ENCODE peak calls at places on chromosome 22, in four cellular contexts. Z is A549, L is HepG2, M is K562. Q is an unnamed sample.

GRCh38 chr22:50524664-50525103 is 714 bp downstream of the SCO2 start:
- DNase-seq in Z (no peak), L (no peak), M (no peak), Q (no peak)

GRCh38 chr22:25760848-25761595 is 19.0 kb downstream of the MYO18B start:
- DNase-seq in Z (no peak), L (no peak), M (no peak), Q (no peak)

GRCh38 chr22:28799834-28800307 is 498 bp downstream of the XBP1 start:
- DNase-seq in Z (no peak), L (no peak), M (peak; percentile 56), Q (no peak)

GRCh38 chr22:28710112-28710888 is 30.7 kb upstream of the TTC28 start:
- DNase-seq in Z (peak; percentile 47), L (peak; percentile 13), M (no peak), Q (no peak)

GRCh38 chr22:31230155-31230870 is 18.2 kb downstream of the LIMK2 start:
- DNase-seq in Z (no peak), L (no peak), M (no peak), Q (no peak)

GRCh38 chr22:18998998-18999397 is 62.9 kb upstream of the PRODH start:
- DNase-seq in Z (no peak), L (no peak), M (peak; percentile 80), Q (peak; percentile 34)

GRCh38 chr22:47713880-47714452 is 951.5 kb downstream of the TBC1D22A start:
- DNase-seq in Z (no peak), L (no peak), M (peak; percentile 30), Q (no peak)

GRCh38 chr22:44604455-44604854 is 97.5 kb upstream of the PRR5 start:
- DNase-seq in Z (no peak), L (no peak), M (no peak), Q (no peak)

GRCh38 chr22:44369241-44369652 is 56.5 kb upstream of the SHISAL1 start:
- DNase-seq in Z (no peak), L (no peak), M (no peak), Q (peak; percentile 92)

GRCh38 chr22:20940178-20940790 is 23.1 kb downstream of the CRKL start:
- DNase-seq in Z (no peak), L (no peak), M (no peak), Q (no peak)

GRCh38 chr22:19707347-19708322 is 6.7 kb upstream of the SEPTIN5 start:
- DNase-seq in Z (no peak), L (no peak), M (peak; percentile 37), Q (no peak)

GRCh38 chr22:43883012-43883661 is 8.7 kb downstream of the PNPLA5 start:
- DNase-seq in Z (peak; percentile 77), L (peak; percentile 77), M (peak; percentile 76), Q (peak; percentile 84)

GRCh38 chr22:25154686-25154999 is 45.0 kb upstream of the CRYBB3 start:
- DNase-seq in Z (no peak), L (no peak), M (no peak), Q (no peak)

GRCh38 chr22:17903564-17904295 is 120.6 kb downstream of the MICAL3 start:
- DNase-seq in Z (no peak), L (no peak), M (no peak), Q (no peak)

GRCh38 chr22:32579533-32580220 is 105.1 kb downstream of the FBXO7 start:
- DNase-seq in Z (no peak), L (peak; percentile 50), M (no peak), Q (no peak)

GRCh38 chr22:21839765-21840140 is 27.7 kb downstream of the MAPK1 start:
- DNase-seq in Z (no peak), L (no peak), M (no peak), Q (no peak)

GRCh38 chr22:33909075-33909458 is 11.2 kb downstream of the LARGE1 start:
- DNase-seq in Z (peak; percentile 12), L (peak; percentile 49), M (no peak), Q (no peak)

GRCh38 chr22:50396751-50397370 is 53.7 kb downstream of the PPP6R2 start:
- DNase-seq in Z (peak; percentile 86), L (peak; percentile 97), M (no peak), Q (no peak)

GRCh38 chr22:33569547-33569946 is 350.7 kb downstream of the LARGE1 start:
- DNase-seq in Z (no peak), L (no peak), M (no peak), Q (no peak)

GRCh38 chr22:19052941-19053551 is 69.2 kb downstream of the DGCR2 start:
- DNase-seq in Z (no peak), L (no peak), M (no peak), Q (no peak)

GRCh38 chr22:44362249-44363040 is 49.7 kb upstream of the SHISAL1 start:
- DNase-seq in Z (no peak), L (no peak), M (no peak), Q (no peak)

GRCh38 chr22:40651057-40651456 is 14.5 kb upstream of the MRTFA start:
- DNase-seq in Z (no peak), L (no peak), M (no peak), Q (no peak)

GRCh38 chr22:47811971-47812370 is 1049.5 kb downstream of the TBC1D22A start:
- DNase-seq in Z (no peak), L (no peak), M (no peak), Q (no peak)

GRCh38 chr22:32801436-32802290 is at the start of gene TIMP3:
- DNase-seq in Z (peak; percentile 7), L (no peak), M (peak; percentile 59), Q (peak; percentile 89)

GRCh38 chr22:39431821-39432251 is 25.0 kb upstream of the MGAT3 start:
- DNase-seq in Z (no peak), L (no peak), M (no peak), Q (no peak)

GRCh38 chr22:28799125-28799833 is 1.1 kb downstream of the XBP1 start:
- DNase-seq in Z (peak; percentile 83), L (peak; percentile 70), M (peak; percentile 26), Q (no peak)

GRCh38 chr22:31879585-31879984 is 64.8 kb upstream of the YWHAH start:
- DNase-seq in Z (no peak), L (no peak), M (no peak), Q (no peak)

GRCh38 chr22:42418811-42419243 is 13.4 kb downstream of the NFAM1 start:
- DNase-seq in Z (no peak), L (no peak), M (no peak), Q (peak; percentile 43)

GRCh38 chr22:42414565-42415298 is 17.5 kb downstream of the NFAM1 start:
- DNase-seq in Z (no peak), L (no peak), M (peak; percentile 22), Q (no peak)

GRCh38 chr22:42417645-42418303 is 14.4 kb downstream of the NFAM1 start:
- DNase-seq in Z (no peak), L (no peak), M (no peak), Q (no peak)

GRCh38 chr22:42419328-42419881 is 12.8 kb downstream of the NFAM1 start:
- DNase-seq in Z (no peak), L (no peak), M (no peak), Q (no peak)

GRCh38 chr22:42416671-42417230 is 15.5 kb downstream of the NFAM1 start:
- DNase-seq in Z (no peak), L (no peak), M (no peak), Q (no peak)
- TF ChIP-seq RNF2 in Z (no peak), L (no peak), M (no peak), Q (no peak)

GRCh38 chr22:35742342-35743100 is 24.8 kb downstream of the APOL5 start:
- DNase-seq in Z (peak; percentile 7), L (no peak), M (peak; percentile 73), Q (no peak)

GRCh38 chr22:35746248-35746647 is 28.6 kb downstream of the APOL5 start:
- DNase-seq in Z (no peak), L (no peak), M (no peak), Q (no peak)

GRCh38 chr22:35749808-35750207 is 32.1 kb downstream of the APOL5 start:
- DNase-seq in Z (no peak), L (no peak), M (no peak), Q (no peak)

GRCh38 chr22:35743466-35743865 is 25.8 kb downstream of the APOL5 start:
- DNase-seq in Z (no peak), L (no peak), M (no peak), Q (no peak)

DNA sequence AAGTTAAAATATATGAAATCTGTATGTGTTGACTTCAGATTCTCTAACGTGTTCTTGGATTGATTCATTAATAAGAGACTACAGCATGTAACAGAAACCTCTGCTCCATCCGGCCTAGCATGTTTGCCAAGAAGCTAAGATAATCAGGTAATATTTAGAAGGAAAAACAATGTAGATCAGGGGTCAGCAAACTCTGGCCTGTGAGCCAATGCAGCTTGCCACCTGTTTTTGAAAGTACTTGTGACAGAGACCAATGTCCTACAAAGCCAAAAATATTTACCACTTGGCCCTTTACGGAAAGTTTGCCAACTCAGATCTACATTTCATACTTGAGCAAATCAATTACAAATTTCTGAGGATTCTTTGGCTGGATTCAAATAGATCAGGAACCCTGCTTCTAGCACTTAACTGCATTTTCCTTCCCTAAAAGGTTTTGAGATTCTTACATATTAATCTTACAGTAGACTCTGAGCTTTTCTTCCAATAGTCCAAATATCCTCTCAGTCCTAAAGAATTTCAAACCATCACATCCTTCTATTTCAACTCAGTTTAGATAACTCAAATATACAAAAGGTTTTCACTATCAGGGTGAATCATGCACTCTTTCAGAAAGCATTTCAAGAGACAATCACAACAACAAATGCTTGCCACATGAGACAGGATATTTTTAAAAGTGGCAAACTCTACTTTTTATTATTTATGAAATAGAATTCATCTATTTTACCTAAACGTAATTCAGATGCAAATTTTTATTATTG is 29.5 kb downstream of the APOL5 start:
- DNase-seq in Z (no peak), L (no peak), M (no peak), Q (no peak)
- H3K27ac ChIP-seq in Z (no peak overlapping the region), L (no peak overlapping the region), M (no peak overlapping the region), Q (no peak overlapping the region)

DNA sequence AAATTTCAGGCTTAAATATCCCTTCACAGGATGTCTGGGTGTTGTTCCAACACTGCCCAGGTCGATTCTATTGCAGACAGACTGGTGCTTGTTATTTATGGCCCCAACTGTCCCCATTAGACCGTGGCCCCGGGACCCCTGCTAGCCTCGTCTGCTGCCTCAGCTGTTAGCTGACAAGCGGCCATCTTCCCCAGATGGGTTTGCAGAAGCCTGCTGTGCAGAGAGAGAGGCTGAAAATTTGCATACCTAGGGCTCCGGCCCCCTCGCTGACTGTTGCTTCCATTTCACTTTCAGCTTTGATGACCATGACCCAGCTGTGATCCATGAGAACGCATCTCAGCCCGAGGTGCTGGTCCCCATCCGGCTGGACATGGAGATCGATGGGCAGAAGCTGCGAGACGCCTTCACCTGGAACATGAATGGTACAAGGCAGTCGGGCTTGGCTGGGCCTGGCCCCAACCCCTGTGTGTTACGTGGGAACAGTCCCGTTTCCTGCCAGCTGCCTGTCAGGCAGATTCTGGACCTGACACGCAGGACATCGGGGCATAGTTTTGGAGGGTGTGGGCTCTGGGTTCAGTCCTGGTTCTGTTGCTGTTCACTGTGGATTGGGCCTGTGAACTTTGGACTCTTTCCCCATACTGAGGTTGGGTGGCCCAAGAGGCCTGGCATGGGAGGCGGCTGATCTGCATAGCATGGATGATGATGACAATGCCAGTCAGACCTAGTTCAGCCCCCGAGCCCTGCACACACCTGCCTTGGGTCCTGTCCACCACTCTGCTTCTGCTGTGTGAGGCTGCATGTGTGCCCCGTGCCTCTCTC is 16.4 kb downstream of the SMARCB1 start:
- DNase-seq in Z (no peak), L (no peak), M (no peak), Q (no peak)
- TF ChIP-seq RNF2 in Z (no peak), L (no peak), M (no peak), Q (no peak)

DNA sequence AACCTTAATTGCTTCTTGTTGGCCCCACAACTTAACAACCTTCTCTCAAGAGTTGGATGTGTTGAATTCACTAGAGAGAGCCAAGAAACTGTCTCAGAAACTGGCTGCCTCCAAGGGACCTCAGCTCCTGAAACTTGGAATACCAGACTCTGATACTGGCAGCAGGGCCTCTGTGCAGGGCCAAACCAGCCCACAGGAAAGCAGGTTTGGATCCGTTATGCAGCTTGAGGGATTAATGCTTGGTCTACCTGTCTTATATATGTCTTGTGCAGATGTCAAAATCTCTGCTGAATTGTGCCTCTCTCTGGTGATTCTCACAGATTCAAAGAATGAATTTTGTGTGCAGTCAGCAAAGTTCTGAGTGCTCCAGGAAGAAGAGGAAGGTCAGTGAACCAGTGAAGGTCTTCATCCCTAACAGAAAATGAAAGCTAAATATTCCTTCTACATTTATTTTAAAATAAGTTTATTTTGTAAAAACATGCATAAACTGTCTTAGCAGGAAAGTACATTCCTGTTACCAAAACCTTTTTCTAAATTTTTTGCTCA is 70.7 kb downstream of the LIF start:
- DNase-seq in Z (no peak), L (no peak), M (no peak), Q (no peak)
- H3K27ac ChIP-seq in Z (peak overlapping the region; percentile 53), L (no peak overlapping the region), M (no peak overlapping the region), Q (no peak overlapping the region)

Q was measured in H1.